ENCODE peak calls at places on chromosomes 11 and 22, in ten cellular contexts. L is stimulated activated CD4-positive, alpha-beta T cell treated with anti-CD3 and anti-CD28 coated beads, TNF-alpha, amount 100 ng/mL, for 48 hours; W is fibroblast of the conjunctiva; E is GOT3; M is CD8-positive, alpha-beta memory T cell; R is activated naive CD8-positive, alpha-beta T cell treated with anti-CD3 and anti-CD28 coated beads, Interleukin-2, amount 50 U/mL, for 24 hours; N is NCI-H2029; K is activated CD4-positive, alpha-beta T cell treated with anti-CD3 and anti-CD28 coated beads, Interleukin-2, amount 50 U/mL, for 24 hours; C is A549; I is foreskin fibroblast. H is an unnamed sample.

GRCh38 chr22:37842015-37842793 is 1.9 kb downstream of the ANKRD54 start:
- DNase-seq in N (no peak), E (no peak), C (no peak), M (no peak), R (no peak), I (no peak), K (no peak), W (no peak), L (no peak), H (peak)

GRCh38 chr11:11581493-11581880 is 40.3 kb downstream of the GALNT18 start:
- DNase-seq in C (no peak), N (no peak), L (no peak), W (no peak), I (no peak), E (no peak), K (no peak), R (no peak), M (no peak), H (no peak)

GRCh38 chr11:12127206-12127898 is 17.0 kb downstream of the MICAL2 start:
- DNase-seq in C (no peak), N (no peak), I (no peak), M (no peak), K (no peak), W (no peak), R (no peak), E (no peak), L (no peak), H (no peak)

GRCh38 chr11:61769169-61769920 is 16.9 kb downstream of the MYRF start:
- DNase-seq in K (no peak), N (no peak), C (no peak), R (no peak), I (peak), L (no peak), W (no peak), M (no peak), E (no peak), H (no peak)

GRCh38 chr11:2533642-2534115 is 88.9 kb downstream of the KCNQ1 start:
- DNase-seq in N (peak), M (no peak), W (peak), K (no peak), R (peak), C (no peak), I (peak), L (no peak), E (no peak), H (peak)

GRCh38 chr22:19998991-19999820 is 17.4 kb downstream of the ARVCF start:
- DNase-seq in I (no peak), C (no peak), M (no peak), L (no peak), E (no peak), K (no peak), N (no peak), W (no peak), R (no peak), H (no peak)

GRCh38 chr22:28141614-28142013 is 222.6 kb upstream of the PITPNB start:
- DNase-seq in C (no peak), N (no peak), K (no peak), L (no peak), W (no peak), M (no peak), E (no peak), R (no peak), I (peak), H (no peak)

GRCh38 chr11:75667831-75668507 is 869 bp downstream of the MAP6 start:
- DNase-seq in C (peak), N (peak), K (no peak), L (no peak), M (peak), I (peak), W (no peak), R (peak), E (no peak), H (peak)

GRCh38 chr11:107785401-107785800 is 73.2 kb downstream of the SLC35F2 start:
- DNase-seq in W (no peak), E (no peak), N (no peak), R (peak), M (no peak), K (peak), I (peak), C (no peak), L (peak), H (no peak)

GRCh38 chr11:288328-289144 is at the start of gene PGGHG:
- DNase-seq in K (no peak), R (peak), C (no peak), W (no peak), L (no peak), M (peak), N (peak), I (peak), E (no peak), H (peak)

GRCh38 chr11:72237112-72237931 is 6.7 kb downstream of the PHOX2A start:
- DNase-seq in N (no peak), I (no peak), W (no peak), E (no peak), M (no peak), L (no peak), C (no peak), R (no peak), K (no peak), H (peak)

GRCh38 chr11:38788591-38788990 is 2190.6 kb upstream of the RAG2 start:
- DNase-seq in L (no peak), K (no peak), W (no peak), M (no peak), E (no peak), I (no peak), C (no peak), N (no peak), R (no peak), H (no peak)

GRCh38 chr11:36213050-36213840 is 76.0 kb downstream of the COMMD9 start:
- DNase-seq in K (no peak), I (no peak), M (no peak), R (no peak), E (no peak), N (no peak), C (no peak), L (no peak), W (no peak), H (no peak)

GRCh38 chr11:75186999-75187398 is 36.1 kb downstream of the SLCO2B1 start:
- DNase-seq in N (no peak), L (no peak), I (no peak), C (no peak), R (no peak), W (no peak), K (no peak), E (no peak), M (no peak), H (no peak)

GRCh38 chr11:48019230-48019584 is 38.8 kb downstream of the PTPRJ start:
- DNase-seq in M (no peak), E (no peak), L (no peak), C (no peak), W (no peak), R (no peak), N (no peak), I (no peak), K (no peak), H (no peak)

GRCh38 chr11:1756791-1757771 is 6.6 kb downstream of the CTSD start:
- DNase-seq in R (no peak), C (no peak), L (no peak), M (no peak), W (no peak), I (no peak), N (no peak), K (no peak), E (no peak), H (no peak)

GRCh38 chr11:125933030-125933813 is 12.6 kb upstream of the VSIG10L2 start:
- DNase-seq in C (no peak), W (no peak), L (no peak), N (no peak), E (no peak), R (peak), I (no peak), M (no peak), K (no peak), H (no peak)

GRCh38 chr11:67640021-67640757 is 626 bp upstream of the TBX10 start:
- DNase-seq in C (peak), R (peak), L (peak), I (peak), N (peak), E (no peak), K (peak), W (no peak), M (peak), H (peak)

GRCh38 chr22:38948181-38948940 is 9.0 kb upstream of the APOBEC3A start:
- DNase-seq in N (no peak), L (no peak), I (no peak), M (no peak), E (no peak), K (no peak), C (no peak), W (no peak), R (no peak), H (no peak)

GRCh38 chr11:15988693-15989231 is 367.6 kb downstream of the SOX6 start:
- DNase-seq in M (no peak), N (no peak), C (peak), K (no peak), R (no peak), L (no peak), E (no peak), I (no peak), W (no peak), H (no peak)

GRCh38 chr11:74474316-74474715 is 7.0 kb upstream of the KCNE3 start:
- DNase-seq in K (no peak), W (no peak), N (no peak), M (no peak), C (no peak), R (no peak), I (no peak), L (no peak), E (no peak), H (peak)

GRCh38 chr11:86888164-86888977 is 66.8 kb downstream of the FZD4 start:
- DNase-seq in N (no peak), W (peak), C (no peak), I (peak), K (no peak), R (no peak), L (no peak), M (no peak), E (no peak), H (no peak)

GRCh38 chr22:35326854-35327562 is 27.3 kb downstream of the TOM1 start:
- DNase-seq in W (no peak), C (no peak), I (no peak), M (no peak), E (no peak), K (no peak), R (no peak), N (no peak), L (no peak), H (no peak)

GRCh38 chr11:75789521-75789920 is 20.9 kb downstream of the DGAT2 start:
- DNase-seq in L (no peak), K (no peak), R (no peak), N (no peak), C (no peak), W (no peak), I (no peak), M (no peak), E (no peak), H (no peak)

GRCh38 chr11:6736495-6737121 is 35.2 kb downstream of the OR2AG2 start:
- DNase-seq in I (no peak), N (no peak), M (no peak), L (no peak), R (no peak), W (no peak), K (no peak), E (no peak), C (no peak), H (no peak)

GRCh38 chr11:88359529-88359928 is 22.0 kb upstream of the CTSC start:
- DNase-seq in W (no peak), R (no peak), L (no peak), I (no peak), C (no peak), E (no peak), M (no peak), N (no peak), K (no peak), H (no peak)

GRCh38 chr11:78655561-78655960 is 80.9 kb upstream of the NARS2 start:
- DNase-seq in R (no peak), E (no peak), W (no peak), K (no peak), C (no peak), I (no peak), M (no peak), N (no peak), L (no peak), H (no peak)

GRCh38 chr11:119423459-119424254 is 685 bp upstream of the THY1 start:
- DNase-seq in N (no peak), L (no peak), K (no peak), W (no peak), I (no peak), R (no peak), M (no peak), C (no peak), E (no peak), H (no peak)

GRCh38 chr22:17110791-17111550 is 10.2 kb downstream of the TMEM121B start:
- DNase-seq in K (no peak), W (no peak), C (no peak), M (no peak), I (no peak), R (no peak), L (no peak), N (no peak), E (no peak), H (no peak)

GRCh38 chr11:17431139-17431538 is 42.7 kb upstream of the KCNJ11 start:
- DNase-seq in L (no peak), W (no peak), N (no peak), C (no peak), R (no peak), I (no peak), E (no peak), M (no peak), K (no peak), H (no peak)

GRCh38 chr11:118415739-118416068 is 14.3 kb downstream of the ATP5MG start:
- DNase-seq in I (peak), M (no peak), R (no peak), L (no peak), K (no peak), W (peak), C (peak), N (peak), E (no peak), H (no peak)

H was measured in testis.